ENCODE peak calls at places on chromosomes 1 and 21, in six cellular contexts. Y, C, H, U, X and D are unnamed samples.

GRCh38 chr1:45508295-45509151 is 8.4 kb downstream of the MMACHC start:
- DNase-seq in Y (no peak), X (no peak), C (no peak), H (no peak), U (peak), D (peak)

GRCh38 chr1:155079487-155080249 is 1.0 kb downstream of the EFNA3 start:
- DNase-seq in C (no peak), X (peak), U (no peak), H (no peak), Y (no peak), D (no peak)

GRCh38 chr1:112511897-112512296 is 3.1 kb downstream of the WNT2B start:
- DNase-seq in X (no peak), U (no peak), H (no peak), C (no peak), Y (no peak), D (no peak)

GRCh38 chr1:78619446-78619802 is 824 bp upstream of the IFI44L start:
- DNase-seq in H (no peak), Y (no peak), U (no peak), X (no peak), C (no peak), D (no peak)

GRCh38 chr1:215719569-215719968 is 152.5 kb downstream of the KCTD3 start:
- DNase-seq in Y (no peak), H (peak), X (no peak), C (no peak), U (no peak), D (no peak)

GRCh38 chr1:84298336-84298687 is 3.2 kb upstream of the SAMD13 start:
- DNase-seq in C (no peak), H (peak), X (peak), U (peak), Y (peak), D (peak)

GRCh38 chr21:44647222-44647552 is 973 bp downstream of the KRTAP10-11 start:
- DNase-seq in X (no peak), U (no peak), C (no peak), Y (no peak), H (no peak), D (no peak)

GRCh38 chr1:196059210-196059609 is 549.0 kb downstream of the KCNT2 start:
- DNase-seq in U (no peak), Y (no peak), H (peak), X (no peak), C (no peak), D (no peak)

GRCh38 chr1:221704291-221704690 is 37.6 kb downstream of the DUSP10 start:
- DNase-seq in X (no peak), Y (no peak), U (no peak), C (no peak), H (peak), D (peak)

GRCh38 chr21:28132713-28133112 is 860.0 kb downstream of the LTN1 start:
- DNase-seq in Y (no peak), C (no peak), X (no peak), H (no peak), U (no peak), D (no peak)

GRCh38 chr21:30563072-30563471 is 2.0 kb upstream of the KRTAP19-7 start:
- DNase-seq in U (no peak), H (no peak), X (no peak), C (no peak), Y (no peak), D (no peak)

GRCh38 chr1:109193653-109194590 is 19.8 kb upstream of the SARS1 start:
- DNase-seq in U (peak), H (peak), Y (peak), C (no peak), X (peak), D (no peak)

GRCh38 chr1:6612641-6613360 is 730 bp upstream of the PHF13 start:
- DNase-seq in H (peak), X (peak), C (no peak), Y (peak), U (peak), D (peak)

GRCh38 chr1:162984699-162985098 is 84.5 kb upstream of the RGS4 start:
- DNase-seq in Y (no peak), U (no peak), X (no peak), C (no peak), H (peak), D (peak)

GRCh38 chr1:156372876-156373275 is 3.9 kb downstream of the RHBG start:
- DNase-seq in C (no peak), U (no peak), Y (no peak), X (no peak), H (no peak), D (no peak)

GRCh38 chr21:17819878-17820232 is 699 bp upstream of the C21orf91 start:
- DNase-seq in U (peak), X (no peak), C (no peak), H (no peak), Y (peak), D (no peak)

GRCh38 chr1:21335088-21335678 is 44.9 kb upstream of the ECE1 start:
- DNase-seq in U (no peak), C (no peak), Y (no peak), H (no peak), X (no peak), D (no peak)
- H3K4me3 ChIP-seq in U (peak), C (no peak), Y (peak), H (no peak), X (no peak), D (peak)

GRCh38 chr1:68456207-68456606 is 6.5 kb upstream of the RPE65 start:
- DNase-seq in Y (no peak), X (no peak), C (no peak), U (no peak), H (no peak), D (no peak)
- TF ChIP-seq CTCF in Y (no peak), X (no peak), C (no peak), U (no peak), H (no peak), D (no peak)

DNA sequence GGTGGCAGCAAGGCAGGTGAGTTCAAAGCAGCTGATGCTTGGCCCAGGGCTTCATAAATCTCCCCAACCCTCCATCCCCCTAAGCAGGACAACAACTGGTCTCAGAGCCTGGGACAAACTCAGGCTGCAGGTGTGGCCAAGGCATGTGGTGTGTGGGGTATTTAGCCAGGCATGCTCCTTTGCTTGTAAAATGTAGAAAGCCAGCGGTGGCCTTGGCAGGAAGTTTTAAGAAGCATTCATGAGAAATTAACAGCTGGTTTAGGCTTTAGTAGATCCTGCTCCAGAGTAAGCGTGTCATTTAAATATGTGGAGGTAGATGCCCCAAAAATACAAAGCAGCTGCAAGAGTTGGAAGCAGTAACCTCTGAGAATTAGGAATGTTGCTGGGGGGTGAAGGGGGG is 44.8 kb downstream of the NTPCR start:
- DNase-seq in Y (no peak), H (no peak), U (no peak), C (no peak), X (no peak), D (no peak)
- H3K4me3 ChIP-seq in Y (no peak), H (no peak), U (no peak), C (no peak), X (no peak), D (no peak)

GRCh38 chr1:31883357-31883942 is 54.7 kb downstream of the PTP4A2 start:
- DNase-seq in U (no peak), C (no peak), H (no peak), X (no peak), Y (no peak), D (no peak)
- TF ChIP-seq CTCF in U (no peak), C (no peak), H (no peak), X (no peak), Y (no peak), D (no peak)